ENCODE peak calls at places on chromosomes 13 and 19, in six cellular contexts. One of them, this sample, is unnamed.

GRCh38 chr13:113948034-113948742 is 25.7 kb downstream of the C13orf46 start:
- DNase-seq in CD8-positive, alpha-beta T cell: no peak
- DNase-seq in RWPE1: no peak
- DNase-seq in astrocyte of the spinal cord: no peak
- DNase-seq in WTC11: no peak
- DNase-seq in choroid plexus epithelial cell: no peak
- DNase-seq in this sample: no peak

GRCh38 chr13:94119360-94119936 is 360.0 kb downstream of the DCT start:
- DNase-seq in CD8-positive, alpha-beta T cell: no peak
- DNase-seq in RWPE1: no peak
- DNase-seq in astrocyte of the spinal cord: no peak
- DNase-seq in WTC11: no peak
- DNase-seq in choroid plexus epithelial cell: no peak
- DNase-seq in this sample: no peak

GRCh38 chr19:3137139-3137538 is 1.3 kb downstream of the GNA15 start:
- DNase-seq in CD8-positive, alpha-beta T cell: no peak
- DNase-seq in RWPE1: no peak
- DNase-seq in astrocyte of the spinal cord: no peak
- DNase-seq in WTC11: no peak
- DNase-seq in choroid plexus epithelial cell: peak
- DNase-seq in this sample: no peak

GRCh38 chr13:97262058-97262457 is 39.9 kb downstream of the MBNL2 start:
- DNase-seq in CD8-positive, alpha-beta T cell: no peak
- DNase-seq in RWPE1: no peak
- DNase-seq in astrocyte of the spinal cord: no peak
- DNase-seq in WTC11: no peak
- DNase-seq in choroid plexus epithelial cell: no peak
- DNase-seq in this sample: no peak

GRCh38 chr13:99922631-99923404 is 48.7 kb downstream of the ZIC5 start:
- DNase-seq in CD8-positive, alpha-beta T cell: no peak
- DNase-seq in RWPE1: no peak
- DNase-seq in astrocyte of the spinal cord: no peak
- DNase-seq in WTC11: no peak
- DNase-seq in choroid plexus epithelial cell: no peak
- DNase-seq in this sample: no peak

GRCh38 chr13:113744197-113745000 is 14.6 kb upstream of the TMEM255B start:
- DNase-seq in CD8-positive, alpha-beta T cell: no peak
- DNase-seq in RWPE1: no peak
- DNase-seq in astrocyte of the spinal cord: no peak
- DNase-seq in WTC11: no peak
- DNase-seq in choroid plexus epithelial cell: no peak
- DNase-seq in this sample: no peak

GRCh38 chr13:98171806-98172569 is 5.1 kb downstream of the RNF113B start:
- DNase-seq in CD8-positive, alpha-beta T cell: no peak
- DNase-seq in RWPE1: no peak
- DNase-seq in astrocyte of the spinal cord: peak
- DNase-seq in WTC11: no peak
- DNase-seq in choroid plexus epithelial cell: peak
- DNase-seq in this sample: no peak

GRCh38 chr19:39369200-39369599 is 21.7 kb downstream of the PAF1 start:
- DNase-seq in CD8-positive, alpha-beta T cell: no peak
- DNase-seq in RWPE1: no peak
- DNase-seq in astrocyte of the spinal cord: no peak
- DNase-seq in WTC11: no peak
- DNase-seq in choroid plexus epithelial cell: no peak
- DNase-seq in this sample: no peak

GRCh38 chr13:51437550-51438127 is 15.2 kb downstream of the INTS6 start:
- DNase-seq in CD8-positive, alpha-beta T cell: no peak
- DNase-seq in RWPE1: no peak
- DNase-seq in astrocyte of the spinal cord: no peak
- DNase-seq in WTC11: no peak
- DNase-seq in choroid plexus epithelial cell: no peak
- DNase-seq in this sample: no peak

GRCh38 chr13:34897220-34897619 is 44.9 kb upstream of the NBEA start:
- DNase-seq in CD8-positive, alpha-beta T cell: no peak
- DNase-seq in RWPE1: no peak
- DNase-seq in astrocyte of the spinal cord: no peak
- DNase-seq in WTC11: no peak
- DNase-seq in choroid plexus epithelial cell: no peak
- DNase-seq in this sample: no peak

GRCh38 chr13:69565334-69565733 is 542.3 kb upstream of the ATXN8OS start:
- DNase-seq in CD8-positive, alpha-beta T cell: no peak
- DNase-seq in RWPE1: no peak
- DNase-seq in astrocyte of the spinal cord: peak
- DNase-seq in WTC11: peak
- DNase-seq in choroid plexus epithelial cell: peak
- DNase-seq in this sample: peak

GRCh38 chr13:112027250-112027649 is 39.7 kb upstream of the SOX1 start:
- DNase-seq in CD8-positive, alpha-beta T cell: no peak
- DNase-seq in RWPE1: no peak
- DNase-seq in astrocyte of the spinal cord: no peak
- DNase-seq in WTC11: no peak
- DNase-seq in choroid plexus epithelial cell: no peak
- DNase-seq in this sample: no peak

GRCh38 chr13:47726394-47726793 is 274.7 kb downstream of the SUCLA2 start:
- DNase-seq in CD8-positive, alpha-beta T cell: no peak
- DNase-seq in RWPE1: no peak
- DNase-seq in astrocyte of the spinal cord: no peak
- DNase-seq in WTC11: no peak
- DNase-seq in choroid plexus epithelial cell: peak
- DNase-seq in this sample: no peak

GRCh38 chr13:37375071-37375470 is 223.5 kb downstream of the POSTN start:
- DNase-seq in CD8-positive, alpha-beta T cell: no peak
- DNase-seq in RWPE1: peak
- DNase-seq in astrocyte of the spinal cord: no peak
- DNase-seq in WTC11: no peak
- DNase-seq in choroid plexus epithelial cell: no peak
- DNase-seq in this sample: no peak

GRCh38 chr19:36060430-36060829 is 5.7 kb downstream of the WDR62 start:
- DNase-seq in CD8-positive, alpha-beta T cell: no peak
- DNase-seq in RWPE1: peak
- DNase-seq in astrocyte of the spinal cord: peak
- DNase-seq in WTC11: peak
- DNase-seq in choroid plexus epithelial cell: peak
- DNase-seq in this sample: peak

GRCh38 chr19:16382775-16383543 is 58.3 kb downstream of the KLF2 start:
- DNase-seq in CD8-positive, alpha-beta T cell: peak
- DNase-seq in RWPE1: peak
- DNase-seq in astrocyte of the spinal cord: peak
- DNase-seq in WTC11: peak
- DNase-seq in choroid plexus epithelial cell: peak
- DNase-seq in this sample: peak

GRCh38 chr19:44623626-44624025 is 10.3 kb downstream of the IGSF23 start:
- DNase-seq in CD8-positive, alpha-beta T cell: no peak
- DNase-seq in RWPE1: no peak
- DNase-seq in astrocyte of the spinal cord: no peak
- DNase-seq in WTC11: no peak
- DNase-seq in choroid plexus epithelial cell: no peak
- DNase-seq in this sample: no peak

GRCh38 chr13:27481766-27482165 is 31.4 kb upstream of the MTIF3 start:
- DNase-seq in CD8-positive, alpha-beta T cell: no peak
- DNase-seq in RWPE1: peak
- DNase-seq in astrocyte of the spinal cord: peak
- DNase-seq in WTC11: peak
- DNase-seq in choroid plexus epithelial cell: peak
- DNase-seq in this sample: peak

GRCh38 chr13:47158583-47158982 is 261.7 kb upstream of the HTR2A start:
- DNase-seq in CD8-positive, alpha-beta T cell: no peak
- DNase-seq in RWPE1: no peak
- DNase-seq in astrocyte of the spinal cord: no peak
- DNase-seq in WTC11: no peak
- DNase-seq in choroid plexus epithelial cell: peak
- DNase-seq in this sample: no peak

GRCh38 chr13:29594710-29595379 is 643 bp downstream of the SLC7A1 start:
- DNase-seq in CD8-positive, alpha-beta T cell: peak
- DNase-seq in RWPE1: peak
- DNase-seq in astrocyte of the spinal cord: peak
- DNase-seq in WTC11: no peak
- DNase-seq in choroid plexus epithelial cell: peak
- DNase-seq in this sample: peak

GRCh38 chr13:111187879-111188643 is 73.0 kb downstream of the ARHGEF7 start:
- DNase-seq in CD8-positive, alpha-beta T cell: no peak
- DNase-seq in RWPE1: peak
- DNase-seq in astrocyte of the spinal cord: peak
- DNase-seq in WTC11: no peak
- DNase-seq in choroid plexus epithelial cell: peak
- DNase-seq in this sample: no peak

GRCh38 chr13:26872444-26873173 is 112.0 kb upstream of the GPR12 start:
- DNase-seq in CD8-positive, alpha-beta T cell: peak
- DNase-seq in RWPE1: peak
- DNase-seq in astrocyte of the spinal cord: no peak
- DNase-seq in WTC11: peak
- DNase-seq in choroid plexus epithelial cell: peak
- DNase-seq in this sample: peak

GRCh38 chr13:25981060-25981459 is 70.8 kb downstream of the SHISA2 start:
- DNase-seq in CD8-positive, alpha-beta T cell: no peak
- DNase-seq in RWPE1: no peak
- DNase-seq in astrocyte of the spinal cord: no peak
- DNase-seq in WTC11: no peak
- DNase-seq in choroid plexus epithelial cell: no peak
- DNase-seq in this sample: no peak

GRCh38 chr13:57630661-57631606 is 610 bp upstream of the PCDH17 start:
- DNase-seq in CD8-positive, alpha-beta T cell: no peak
- DNase-seq in RWPE1: peak
- DNase-seq in astrocyte of the spinal cord: peak
- DNase-seq in WTC11: no peak
- DNase-seq in choroid plexus epithelial cell: no peak
- DNase-seq in this sample: no peak

GRCh38 chr19:15294591-15294990 is 37.7 kb downstream of the BRD4 start:
- DNase-seq in CD8-positive, alpha-beta T cell: no peak
- DNase-seq in RWPE1: no peak
- DNase-seq in astrocyte of the spinal cord: no peak
- DNase-seq in WTC11: no peak
- DNase-seq in choroid plexus epithelial cell: no peak
- DNase-seq in this sample: no peak

GRCh38 chr19:58406818-58407657 is 1.4 kb upstream of the ZNF584 start:
- DNase-seq in CD8-positive, alpha-beta T cell: no peak
- DNase-seq in RWPE1: no peak
- DNase-seq in astrocyte of the spinal cord: no peak
- DNase-seq in WTC11: no peak
- DNase-seq in choroid plexus epithelial cell: peak
- DNase-seq in this sample: no peak
- TF ChIP-seq CTCF in CD8-positive, alpha-beta T cell: no peak
- TF ChIP-seq CTCF in RWPE1: peak
- TF ChIP-seq CTCF in astrocyte of the spinal cord: peak
- TF ChIP-seq CTCF in WTC11: no peak
- TF ChIP-seq CTCF in choroid plexus epithelial cell: peak
- TF ChIP-seq CTCF in this sample: peak

GRCh38 chr13:44032801-44033200 is 153.1 kb downstream of the LACC1 start:
- DNase-seq in CD8-positive, alpha-beta T cell: no peak
- DNase-seq in RWPE1: no peak
- DNase-seq in astrocyte of the spinal cord: no peak
- DNase-seq in WTC11: no peak
- DNase-seq in choroid plexus epithelial cell: no peak
- DNase-seq in this sample: no peak

GRCh38 chr13:44026194-44026593 is 146.5 kb downstream of the LACC1 start:
- DNase-seq in CD8-positive, alpha-beta T cell: no peak
- DNase-seq in RWPE1: no peak
- DNase-seq in astrocyte of the spinal cord: no peak
- DNase-seq in WTC11: no peak
- DNase-seq in choroid plexus epithelial cell: no peak
- DNase-seq in this sample: no peak

GRCh38 chr13:44035400-44035799 is 155.7 kb downstream of the LACC1 start:
- DNase-seq in CD8-positive, alpha-beta T cell: no peak
- DNase-seq in RWPE1: no peak
- DNase-seq in astrocyte of the spinal cord: no peak
- DNase-seq in WTC11: no peak
- DNase-seq in choroid plexus epithelial cell: no peak
- DNase-seq in this sample: no peak

GRCh38 chr13:44031555-44031954 is 151.9 kb downstream of the LACC1 start:
- DNase-seq in CD8-positive, alpha-beta T cell: no peak
- DNase-seq in RWPE1: no peak
- DNase-seq in astrocyte of the spinal cord: no peak
- DNase-seq in WTC11: no peak
- DNase-seq in choroid plexus epithelial cell: no peak
- DNase-seq in this sample: no peak

DNA sequence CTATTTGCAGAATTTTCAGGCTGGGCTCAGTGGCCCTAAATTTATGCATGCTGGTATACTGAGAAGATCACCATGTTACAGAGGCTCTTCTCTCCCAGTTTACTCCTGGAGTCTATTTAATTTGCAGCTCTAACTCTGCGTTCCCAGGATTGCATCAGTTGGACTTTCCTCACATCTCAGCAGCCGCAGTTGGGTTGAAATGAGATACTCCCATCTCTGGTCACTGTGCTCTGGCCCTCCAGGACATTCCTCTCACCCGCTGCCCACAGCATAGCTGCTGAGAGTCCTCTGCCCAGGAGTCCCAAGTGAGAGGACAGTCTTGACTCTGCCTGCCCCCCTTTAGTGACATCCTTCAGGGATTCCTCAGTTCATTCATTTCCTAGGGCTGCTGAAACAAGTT is 150.9 kb downstream of the LACC1 start:
- DNase-seq in CD8-positive, alpha-beta T cell: no peak
- DNase-seq in RWPE1: no peak
- DNase-seq in astrocyte of the spinal cord: no peak
- DNase-seq in WTC11: no peak
- DNase-seq in choroid plexus epithelial cell: no peak
- DNase-seq in this sample: no peak
- TF ChIP-seq CTCF in CD8-positive, alpha-beta T cell: no peak
- TF ChIP-seq CTCF in RWPE1: no peak
- TF ChIP-seq CTCF in astrocyte of the spinal cord: no peak
- TF ChIP-seq CTCF in WTC11: no peak
- TF ChIP-seq CTCF in choroid plexus epithelial cell: no peak
- TF ChIP-seq CTCF in this sample: no peak

GRCh38 chr19:32177686-32178085 is 167.7 kb upstream of the ZNF507 start:
- DNase-seq in CD8-positive, alpha-beta T cell: no peak
- DNase-seq in RWPE1: no peak
- DNase-seq in astrocyte of the spinal cord: no peak
- DNase-seq in WTC11: no peak
- DNase-seq in choroid plexus epithelial cell: no peak
- DNase-seq in this sample: no peak

GRCh38 chr19:32181356-32181920 is 164.0 kb upstream of the ZNF507 start:
- DNase-seq in CD8-positive, alpha-beta T cell: no peak
- DNase-seq in RWPE1: no peak
- DNase-seq in astrocyte of the spinal cord: no peak
- DNase-seq in WTC11: no peak
- DNase-seq in choroid plexus epithelial cell: no peak
- DNase-seq in this sample: no peak

GRCh38 chr19:32178841-32179410 is 166.5 kb upstream of the ZNF507 start:
- DNase-seq in CD8-positive, alpha-beta T cell: no peak
- DNase-seq in RWPE1: no peak
- DNase-seq in astrocyte of the spinal cord: no peak
- DNase-seq in WTC11: no peak
- DNase-seq in choroid plexus epithelial cell: no peak
- DNase-seq in this sample: no peak

GRCh38 chr19:32176591-32176990 is 168.8 kb upstream of the ZNF507 start:
- DNase-seq in CD8-positive, alpha-beta T cell: no peak
- DNase-seq in RWPE1: no peak
- DNase-seq in astrocyte of the spinal cord: no peak
- DNase-seq in WTC11: no peak
- DNase-seq in choroid plexus epithelial cell: no peak
- DNase-seq in this sample: no peak

GRCh38 chr19:32178401-32178800 is 167.0 kb upstream of the ZNF507 start:
- DNase-seq in CD8-positive, alpha-beta T cell: no peak
- DNase-seq in RWPE1: no peak
- DNase-seq in astrocyte of the spinal cord: no peak
- DNase-seq in WTC11: no peak
- DNase-seq in choroid plexus epithelial cell: no peak
- DNase-seq in this sample: no peak
- TF ChIP-seq CTCF in CD8-positive, alpha-beta T cell: no peak
- TF ChIP-seq CTCF in RWPE1: no peak
- TF ChIP-seq CTCF in astrocyte of the spinal cord: no peak
- TF ChIP-seq CTCF in WTC11: no peak
- TF ChIP-seq CTCF in choroid plexus epithelial cell: no peak
- TF ChIP-seq CTCF in this sample: no peak

GRCh38 chr19:49857834-49858590 is 7.1 kb downstream of the PTOV1 start:
- DNase-seq in CD8-positive, alpha-beta T cell: no peak
- DNase-seq in RWPE1: no peak
- DNase-seq in astrocyte of the spinal cord: no peak
- DNase-seq in WTC11: no peak
- DNase-seq in choroid plexus epithelial cell: no peak
- DNase-seq in this sample: no peak
- TF ChIP-seq CTCF in CD8-positive, alpha-beta T cell: no peak
- TF ChIP-seq CTCF in RWPE1: no peak
- TF ChIP-seq CTCF in astrocyte of the spinal cord: no peak
- TF ChIP-seq CTCF in WTC11: no peak
- TF ChIP-seq CTCF in choroid plexus epithelial cell: no peak
- TF ChIP-seq CTCF in this sample: no peak

This sample was measured in endothelial cell.